ENCODE peak calls at places on chromosomes 1 and 21, in seven cellular contexts. E, N, V, T, R, Q and P are unnamed samples.

GRCh38 chr21:32311621-32312020 is 13.0 kb downstream of the MRAP start:
- DNase-seq in E (no peak), N (no peak), V (no peak), T (no peak), R (no peak), Q (no peak), P (no peak)

GRCh38 chr1:97870574-97870973 is 50.3 kb downstream of the DPYD start:
- DNase-seq in E (no peak), N (no peak), V (no peak), T (no peak), R (no peak), Q (no peak), P (no peak)

GRCh38 chr1:239833709-239834108 is 258.0 kb upstream of the FMN2 start:
- DNase-seq in E (no peak), N (no peak), V (no peak), T (no peak), R (no peak), Q (no peak), P (no peak)

GRCh38 chr1:51863384-51863783 is 15.1 kb downstream of the NRDC start:
- DNase-seq in E (no peak), N (no peak), V (peak), T (no peak), R (no peak), Q (no peak), P (no peak)

GRCh38 chr1:6585841-6586240 is 6.0 kb downstream of the ZBTB48 start:
- DNase-seq in E (no peak), N (no peak), V (no peak), T (no peak), R (no peak), Q (no peak), P (no peak)

GRCh38 chr1:211928222-211928856 is 97.8 kb upstream of the LPGAT1 start:
- DNase-seq in E (no peak), N (peak), V (no peak), T (no peak), R (no peak), Q (no peak), P (no peak)

GRCh38 chr1:214568328-214568727 is 16.9 kb upstream of the PTPN14 start:
- DNase-seq in E (no peak), N (no peak), V (no peak), T (peak), R (no peak), Q (no peak), P (peak)

GRCh38 chr1:190792873-190793272 is 315.2 kb upstream of the BRINP3 start:
- DNase-seq in E (no peak), N (no peak), V (no peak), T (no peak), R (no peak), Q (no peak), P (no peak)

GRCh38 chr1:221782970-221783369 is 41.1 kb upstream of the DUSP10 start:
- DNase-seq in E (no peak), N (no peak), V (no peak), T (no peak), R (no peak), Q (no peak), P (no peak)

GRCh38 chr21:45427331-45428271 is 22.6 kb downstream of the COL18A1 start:
- DNase-seq in E (no peak), N (peak), V (no peak), T (peak), R (peak), Q (peak), P (peak)

GRCh38 chr1:115911298-115911697 is 65.0 kb upstream of the SLC22A15 start:
- DNase-seq in E (no peak), N (peak), V (no peak), T (no peak), R (no peak), Q (no peak), P (no peak)

GRCh38 chr1:201095581-201096531 is 16.4 kb downstream of the CACNA1S start:
- DNase-seq in E (no peak), N (no peak), V (no peak), T (peak), R (peak), Q (no peak), P (no peak)

GRCh38 chr1:24351247-24351646 is 32.1 kb downstream of the GRHL3 start:
- DNase-seq in E (no peak), N (no peak), V (peak), T (no peak), R (no peak), Q (no peak), P (no peak)

GRCh38 chr1:99685516-99686180 is 39.7 kb downstream of the PALMD start:
- DNase-seq in E (no peak), N (peak), V (peak), T (peak), R (peak), Q (peak), P (peak)

GRCh38 chr1:147246910-147247655 is 4.6 kb downstream of the CHD1L start:
- DNase-seq in E (no peak), N (no peak), V (no peak), T (no peak), R (no peak), Q (no peak), P (no peak)

GRCh38 chr1:26696191-26696644 is 403 bp downstream of the ARID1A start:
- DNase-seq in E (no peak), N (no peak), V (no peak), T (no peak), R (peak), Q (no peak), P (no peak)

GRCh38 chr1:21605012-21605715 is 64.0 kb downstream of the RAP1GAP start:
- DNase-seq in E (no peak), N (no peak), V (no peak), T (no peak), R (no peak), Q (no peak), P (no peak)

GRCh38 chr1:53715478-53715877 is 23.5 kb downstream of the GLIS1 start:
- DNase-seq in E (no peak), N (no peak), V (no peak), T (no peak), R (no peak), Q (no peak), P (peak)

GRCh38 chr21:24204641-24205040 is 1402.6 kb downstream of the MRPL39 start:
- DNase-seq in E (no peak), N (no peak), V (no peak), T (no peak), R (no peak), Q (no peak), P (no peak)

GRCh38 chr1:40625476-40626382 is 39.8 kb downstream of the RIMS3 start:
- DNase-seq in E (no peak), N (peak), V (peak), T (peak), R (no peak), Q (no peak), P (no peak)

GRCh38 chr1:201895913-201896807 is 7.5 kb downstream of the SHISA4 start:
- DNase-seq in E (no peak), N (peak), V (peak), T (peak), R (peak), Q (peak), P (peak)

GRCh38 chr21:33512481-33512880 is 21.0 kb upstream of the DNAJC28 start:
- DNase-seq in E (no peak), N (no peak), V (no peak), T (no peak), R (no peak), Q (no peak), P (no peak)

DNA sequence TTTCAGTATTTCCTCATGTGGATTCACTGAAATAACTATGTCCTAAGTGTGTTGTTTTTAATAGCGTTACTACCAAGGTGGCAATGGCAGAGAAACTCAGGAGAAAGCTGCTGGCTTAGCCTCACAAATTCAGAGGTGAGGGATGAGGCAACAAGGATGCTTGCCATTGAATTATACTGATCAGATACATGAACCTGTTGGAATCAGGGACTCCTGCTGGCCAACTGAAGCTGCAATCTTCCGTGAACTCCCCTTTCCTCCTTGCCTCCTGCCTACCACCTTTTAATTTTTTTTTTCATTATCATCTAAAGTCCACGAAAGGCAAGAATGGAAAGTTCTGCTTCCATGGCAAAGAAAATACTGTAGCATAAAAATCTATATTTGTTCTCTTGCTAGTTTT is 254.7 kb downstream of the NFIA start:
- DNase-seq in E (no peak), N (no peak), V (no peak), T (no peak), R (no peak), Q (no peak), P (no peak)
- TF ChIP-seq CTCF in E (peak), N (peak), V (no peak), T (peak), R (peak), Q (no peak), P (peak)

GRCh38 chr1:224106568-224107281 is 7.2 kb upstream of the FBXO28 start:
- DNase-seq in E (no peak), N (peak), V (peak), T (peak), R (no peak), Q (peak), P (peak)
- TF ChIP-seq CTCF in E (peak), N (peak), V (peak), T (peak), R (no peak), Q (peak), P (peak)

DNA sequence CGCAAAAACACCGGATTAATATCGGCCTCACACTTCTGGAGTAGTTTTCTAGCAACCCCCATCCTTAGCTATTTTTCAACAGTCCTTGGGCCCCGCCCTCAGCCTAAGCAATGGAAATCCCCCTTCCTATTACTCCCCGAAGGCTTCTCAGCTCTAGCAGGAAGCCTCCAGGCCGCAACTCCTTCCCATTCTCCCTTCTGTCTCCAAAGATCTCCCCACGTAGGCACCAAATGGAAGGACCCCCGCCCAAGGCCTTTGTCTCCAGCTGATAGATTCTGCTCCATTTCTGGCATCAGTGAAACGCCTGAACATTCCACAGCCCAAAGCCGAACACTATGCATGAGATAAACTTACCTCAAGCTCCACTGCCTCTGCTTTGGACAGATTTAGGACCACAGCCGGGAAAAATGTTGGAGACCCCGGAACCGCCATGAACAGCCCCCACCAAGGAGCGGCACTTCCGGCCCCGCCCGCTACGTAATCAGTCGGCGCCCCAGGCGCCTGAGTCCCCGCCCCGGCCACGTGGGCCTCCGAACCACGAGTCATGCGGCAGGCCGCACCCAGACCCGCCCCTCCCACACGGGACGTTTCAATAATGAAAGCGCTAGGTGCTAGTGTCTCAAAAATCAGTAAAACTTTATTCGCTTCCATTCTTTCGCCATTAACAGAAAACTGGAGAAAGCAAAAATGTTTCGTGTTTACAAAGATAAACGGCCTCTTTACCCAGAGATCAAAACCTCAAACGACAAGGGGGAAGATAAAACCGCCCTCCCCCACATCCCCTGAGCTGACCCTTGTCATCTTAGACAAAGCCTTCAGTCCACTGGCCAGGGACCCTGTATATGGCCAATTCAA is at the start of gene NRAS:
- DNase-seq in E (peak), N (peak), V (peak), T (peak), R (peak), Q (peak), P (peak)
- TF ChIP-seq CTCF in E (no peak), N (no peak), V (no peak), T (no peak), R (no peak), Q (no peak), P (no peak)

DNA sequence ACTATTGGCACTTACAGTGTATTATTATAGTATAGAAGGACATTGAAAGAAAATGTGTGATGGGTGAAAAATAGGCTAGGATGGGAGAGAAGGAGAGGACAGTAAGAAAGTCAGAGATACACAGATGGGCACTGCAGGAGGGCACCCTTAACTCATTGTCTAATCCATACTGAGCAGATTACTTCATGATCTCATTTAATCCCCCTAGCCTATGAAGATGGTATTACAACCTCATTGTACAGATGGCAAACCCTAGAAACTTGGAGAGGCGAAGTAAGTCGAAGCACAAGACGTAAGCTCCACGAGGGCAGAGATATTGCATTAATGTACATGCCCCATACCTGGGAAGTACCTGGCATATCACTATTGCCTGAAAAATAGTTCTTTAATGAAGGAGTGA is 346.9 kb upstream of the DAB1 start:
- DNase-seq in E (no peak), N (peak), V (no peak), T (no peak), R (no peak), Q (no peak), P (no peak)
- TF ChIP-seq CTCF in E (no peak), N (peak), V (peak), T (peak), R (no peak), Q (no peak), P (peak)

GRCh38 chr1:68160021-68160420 is 72.3 kb downstream of the WLS start:
- DNase-seq in E (no peak), N (no peak), V (no peak), T (no peak), R (no peak), Q (no peak), P (no peak)

GRCh38 chr1:68165665-68166064 is 66.7 kb downstream of the WLS start:
- DNase-seq in E (no peak), N (no peak), V (no peak), T (no peak), R (no peak), Q (no peak), P (no peak)

GRCh38 chr1:68163220-68163619 is 69.1 kb downstream of the WLS start:
- DNase-seq in E (no peak), N (no peak), V (no peak), T (no peak), R (no peak), Q (no peak), P (no peak)

GRCh38 chr1:68164970-68165369 is 67.4 kb downstream of the WLS start:
- DNase-seq in E (no peak), N (no peak), V (no peak), T (no peak), R (no peak), Q (no peak), P (no peak)

GRCh38 chr1:68162761-68163160 is 69.6 kb downstream of the WLS start:
- DNase-seq in E (no peak), N (no peak), V (no peak), T (no peak), R (no peak), Q (no peak), P (no peak)
- TF ChIP-seq CTCF in E (peak), N (peak), V (no peak), T (peak), R (no peak), Q (peak), P (peak)

DNA sequence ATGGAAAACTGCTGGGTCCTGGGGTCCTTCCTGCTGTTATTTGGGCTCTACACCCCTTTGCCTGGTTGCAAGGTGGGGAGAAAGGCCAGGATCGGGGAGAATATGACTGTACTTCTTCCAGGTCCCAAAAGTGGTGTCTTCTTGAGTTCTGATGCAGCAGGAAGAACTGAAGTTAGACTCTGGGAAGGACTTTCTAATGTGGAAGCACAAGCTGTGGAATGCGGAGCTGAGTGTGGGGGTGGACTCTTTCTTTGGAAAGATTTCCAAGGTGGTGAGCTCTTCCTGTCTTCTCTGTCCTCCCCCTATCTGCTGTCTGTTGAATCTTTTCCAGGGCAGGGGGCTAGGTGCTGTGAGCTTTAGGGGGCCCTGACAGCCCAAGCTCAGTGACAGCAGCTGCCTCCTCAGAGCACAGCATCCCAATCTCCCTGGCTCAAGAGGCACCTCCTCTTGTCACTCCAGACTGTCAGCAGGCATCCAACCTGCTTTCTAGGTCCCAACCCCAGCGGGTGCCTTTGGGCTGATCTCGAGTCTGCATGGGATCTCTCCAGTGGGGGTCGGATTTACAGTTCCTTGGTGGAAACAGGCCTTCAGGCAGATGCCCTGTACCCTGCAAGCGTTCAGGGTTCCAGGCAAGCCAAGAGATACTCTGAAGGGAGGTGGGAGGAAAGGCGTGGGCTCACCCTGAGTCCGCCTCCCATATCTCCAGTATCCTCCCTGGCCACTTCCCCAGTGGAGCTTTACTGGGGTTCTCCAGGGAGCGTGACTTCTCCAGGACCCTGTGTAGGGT is 23.2 kb downstream of the ADORA1 start:
- DNase-seq in E (no peak), N (no peak), V (no peak), T (no peak), R (no peak), Q (no peak), P (no peak)
- TF ChIP-seq CTCF in E (no peak), N (no peak), V (no peak), T (no peak), R (no peak), Q (no peak), P (no peak)